ENCODE peak calls at places on chromosomes 16 and 17, in seven cellular contexts. One of them, this sample, is unnamed.

GRCh38 chr17:43314582-43314981 is 80.8 kb upstream of the RNU2-1 start:
- DNase-seq in activated CD8-positive, alpha-beta T cell treated with anti-CD3 and anti-CD28 coated beads for 36 hours: no peak
- DNase-seq in activated CD4-positive, alpha-beta memory T cell treated with anti-CD3 and anti-CD28 coated beads, Interleukin-2, amount 10 ng/mL, durations not matched to agents 7 days and 5 days: no peak
- DNase-seq in H54: no peak
- DNase-seq in stimulated activated CD8-positive, alpha-beta memory T cell treated with anti-CD3 and anti-CD28 coated beads, Interleukin-4, amount 100 ng/mL, for 4 hours: no peak
- DNase-seq in ELF-1: no peak
- DNase-seq in type B pancreatic cell: no peak
- DNase-seq in this sample: peak; percentile 24

GRCh38 chr17:40563371-40564052 is 1.8 kb downstream of the CCR7 start:
- DNase-seq in activated CD8-positive, alpha-beta T cell treated with anti-CD3 and anti-CD28 coated beads for 36 hours: peak; percentile 73
- DNase-seq in activated CD4-positive, alpha-beta memory T cell treated with anti-CD3 and anti-CD28 coated beads, Interleukin-2, amount 10 ng/mL, durations not matched to agents 7 days and 5 days: peak; percentile 55
- DNase-seq in H54: no peak
- DNase-seq in stimulated activated CD8-positive, alpha-beta memory T cell treated with anti-CD3 and anti-CD28 coated beads, Interleukin-4, amount 100 ng/mL, for 4 hours: no peak
- DNase-seq in ELF-1: no peak
- DNase-seq in type B pancreatic cell: no peak
- DNase-seq in this sample: no peak

GRCh38 chr16:8572063-8572918 is 18.0 kb downstream of the TMEM114 start:
- DNase-seq in activated CD8-positive, alpha-beta T cell treated with anti-CD3 and anti-CD28 coated beads for 36 hours: no peak
- DNase-seq in activated CD4-positive, alpha-beta memory T cell treated with anti-CD3 and anti-CD28 coated beads, Interleukin-2, amount 10 ng/mL, durations not matched to agents 7 days and 5 days: no peak
- DNase-seq in H54: no peak
- DNase-seq in stimulated activated CD8-positive, alpha-beta memory T cell treated with anti-CD3 and anti-CD28 coated beads, Interleukin-4, amount 100 ng/mL, for 4 hours: no peak
- DNase-seq in ELF-1: no peak
- DNase-seq in type B pancreatic cell: no peak
- DNase-seq in this sample: no peak

GRCh38 chr16:307691-308312 is 24.8 kb downstream of the PDIA2 start:
- DNase-seq in activated CD8-positive, alpha-beta T cell treated with anti-CD3 and anti-CD28 coated beads for 36 hours: peak; percentile 35
- DNase-seq in activated CD4-positive, alpha-beta memory T cell treated with anti-CD3 and anti-CD28 coated beads, Interleukin-2, amount 10 ng/mL, durations not matched to agents 7 days and 5 days: no peak
- DNase-seq in H54: no peak
- DNase-seq in stimulated activated CD8-positive, alpha-beta memory T cell treated with anti-CD3 and anti-CD28 coated beads, Interleukin-4, amount 100 ng/mL, for 4 hours: no peak
- DNase-seq in ELF-1: no peak
- DNase-seq in type B pancreatic cell: no peak
- DNase-seq in this sample: no peak

GRCh38 chr17:50107790-50108414 is 12.8 kb downstream of the PDK2 start:
- DNase-seq in activated CD8-positive, alpha-beta T cell treated with anti-CD3 and anti-CD28 coated beads for 36 hours: no peak
- DNase-seq in activated CD4-positive, alpha-beta memory T cell treated with anti-CD3 and anti-CD28 coated beads, Interleukin-2, amount 10 ng/mL, durations not matched to agents 7 days and 5 days: no peak
- DNase-seq in H54: peak; percentile 97
- DNase-seq in stimulated activated CD8-positive, alpha-beta memory T cell treated with anti-CD3 and anti-CD28 coated beads, Interleukin-4, amount 100 ng/mL, for 4 hours: no peak
- DNase-seq in ELF-1: no peak
- DNase-seq in type B pancreatic cell: no peak
- DNase-seq in this sample: no peak

GRCh38 chr17:61338874-61339478 is 60.7 kb upstream of the TBX2 start:
- DNase-seq in activated CD8-positive, alpha-beta T cell treated with anti-CD3 and anti-CD28 coated beads for 36 hours: no peak
- DNase-seq in activated CD4-positive, alpha-beta memory T cell treated with anti-CD3 and anti-CD28 coated beads, Interleukin-2, amount 10 ng/mL, durations not matched to agents 7 days and 5 days: no peak
- DNase-seq in H54: no peak
- DNase-seq in stimulated activated CD8-positive, alpha-beta memory T cell treated with anti-CD3 and anti-CD28 coated beads, Interleukin-4, amount 100 ng/mL, for 4 hours: no peak
- DNase-seq in ELF-1: no peak
- DNase-seq in type B pancreatic cell: no peak
- DNase-seq in this sample: no peak

GRCh38 chr17:15340966-15341365 is 431 bp downstream of the TEKT3 start:
- DNase-seq in activated CD8-positive, alpha-beta T cell treated with anti-CD3 and anti-CD28 coated beads for 36 hours: no peak
- DNase-seq in activated CD4-positive, alpha-beta memory T cell treated with anti-CD3 and anti-CD28 coated beads, Interleukin-2, amount 10 ng/mL, durations not matched to agents 7 days and 5 days: no peak
- DNase-seq in H54: no peak
- DNase-seq in stimulated activated CD8-positive, alpha-beta memory T cell treated with anti-CD3 and anti-CD28 coated beads, Interleukin-4, amount 100 ng/mL, for 4 hours: no peak
- DNase-seq in ELF-1: peak; percentile 52
- DNase-seq in type B pancreatic cell: no peak
- DNase-seq in this sample: no peak

GRCh38 chr16:31113420-31114124 is 3.9 kb upstream of the KAT8 start:
- DNase-seq in activated CD8-positive, alpha-beta T cell treated with anti-CD3 and anti-CD28 coated beads for 36 hours: no peak
- DNase-seq in activated CD4-positive, alpha-beta memory T cell treated with anti-CD3 and anti-CD28 coated beads, Interleukin-2, amount 10 ng/mL, durations not matched to agents 7 days and 5 days: no peak
- DNase-seq in H54: no peak
- DNase-seq in stimulated activated CD8-positive, alpha-beta memory T cell treated with anti-CD3 and anti-CD28 coated beads, Interleukin-4, amount 100 ng/mL, for 4 hours: no peak
- DNase-seq in ELF-1: no peak
- DNase-seq in type B pancreatic cell: no peak
- DNase-seq in this sample: no peak

GRCh38 chr17:50095626-50096037 is 481 bp downstream of the PDK2 start:
- DNase-seq in activated CD8-positive, alpha-beta T cell treated with anti-CD3 and anti-CD28 coated beads for 36 hours: no peak
- DNase-seq in activated CD4-positive, alpha-beta memory T cell treated with anti-CD3 and anti-CD28 coated beads, Interleukin-2, amount 10 ng/mL, durations not matched to agents 7 days and 5 days: no peak
- DNase-seq in H54: no peak
- DNase-seq in stimulated activated CD8-positive, alpha-beta memory T cell treated with anti-CD3 and anti-CD28 coated beads, Interleukin-4, amount 100 ng/mL, for 4 hours: no peak
- DNase-seq in ELF-1: no peak
- DNase-seq in type B pancreatic cell: no peak
- DNase-seq in this sample: peak; percentile 35

GRCh38 chr16:28117168-28117565 is 53.7 kb upstream of the GSG1L start:
- DNase-seq in activated CD8-positive, alpha-beta T cell treated with anti-CD3 and anti-CD28 coated beads for 36 hours: no peak
- DNase-seq in activated CD4-positive, alpha-beta memory T cell treated with anti-CD3 and anti-CD28 coated beads, Interleukin-2, amount 10 ng/mL, durations not matched to agents 7 days and 5 days: no peak
- DNase-seq in H54: no peak
- DNase-seq in stimulated activated CD8-positive, alpha-beta memory T cell treated with anti-CD3 and anti-CD28 coated beads, Interleukin-4, amount 100 ng/mL, for 4 hours: no peak
- DNase-seq in ELF-1: no peak
- DNase-seq in type B pancreatic cell: no peak
- DNase-seq in this sample: no peak

GRCh38 chr16:88353691-88354090 is 29.1 kb upstream of the ZNF469 start:
- DNase-seq in activated CD8-positive, alpha-beta T cell treated with anti-CD3 and anti-CD28 coated beads for 36 hours: no peak
- DNase-seq in activated CD4-positive, alpha-beta memory T cell treated with anti-CD3 and anti-CD28 coated beads, Interleukin-2, amount 10 ng/mL, durations not matched to agents 7 days and 5 days: no peak
- DNase-seq in H54: no peak
- DNase-seq in stimulated activated CD8-positive, alpha-beta memory T cell treated with anti-CD3 and anti-CD28 coated beads, Interleukin-4, amount 100 ng/mL, for 4 hours: no peak
- DNase-seq in ELF-1: no peak
- DNase-seq in type B pancreatic cell: no peak
- DNase-seq in this sample: no peak

GRCh38 chr17:49438885-49439284 is 24.2 kb upstream of the PHB1 start:
- DNase-seq in activated CD8-positive, alpha-beta T cell treated with anti-CD3 and anti-CD28 coated beads for 36 hours: no peak
- DNase-seq in activated CD4-positive, alpha-beta memory T cell treated with anti-CD3 and anti-CD28 coated beads, Interleukin-2, amount 10 ng/mL, durations not matched to agents 7 days and 5 days: no peak
- DNase-seq in H54: no peak
- DNase-seq in stimulated activated CD8-positive, alpha-beta memory T cell treated with anti-CD3 and anti-CD28 coated beads, Interleukin-4, amount 100 ng/mL, for 4 hours: no peak
- DNase-seq in ELF-1: peak; percentile 31
- DNase-seq in type B pancreatic cell: no peak
- DNase-seq in this sample: peak; percentile 89

GRCh38 chr17:50027639-50028206 is 28.2 kb upstream of the ITGA3 start:
- DNase-seq in activated CD8-positive, alpha-beta T cell treated with anti-CD3 and anti-CD28 coated beads for 36 hours: peak; percentile 28
- DNase-seq in activated CD4-positive, alpha-beta memory T cell treated with anti-CD3 and anti-CD28 coated beads, Interleukin-2, amount 10 ng/mL, durations not matched to agents 7 days and 5 days: no peak
- DNase-seq in H54: peak; percentile 91
- DNase-seq in stimulated activated CD8-positive, alpha-beta memory T cell treated with anti-CD3 and anti-CD28 coated beads, Interleukin-4, amount 100 ng/mL, for 4 hours: no peak
- DNase-seq in ELF-1: peak; percentile 61
- DNase-seq in type B pancreatic cell: no peak
- DNase-seq in this sample: no peak

GRCh38 chr17:73770115-73770848 is 126.0 kb upstream of the SDK2 start:
- DNase-seq in activated CD8-positive, alpha-beta T cell treated with anti-CD3 and anti-CD28 coated beads for 36 hours: no peak
- DNase-seq in activated CD4-positive, alpha-beta memory T cell treated with anti-CD3 and anti-CD28 coated beads, Interleukin-2, amount 10 ng/mL, durations not matched to agents 7 days and 5 days: no peak
- DNase-seq in H54: peak; percentile 78
- DNase-seq in stimulated activated CD8-positive, alpha-beta memory T cell treated with anti-CD3 and anti-CD28 coated beads, Interleukin-4, amount 100 ng/mL, for 4 hours: no peak
- DNase-seq in ELF-1: no peak
- DNase-seq in type B pancreatic cell: no peak
- DNase-seq in this sample: no peak

GRCh38 chr17:17576772-17577234 is 14.7 kb downstream of the PEMT start:
- DNase-seq in activated CD8-positive, alpha-beta T cell treated with anti-CD3 and anti-CD28 coated beads for 36 hours: no peak
- DNase-seq in activated CD4-positive, alpha-beta memory T cell treated with anti-CD3 and anti-CD28 coated beads, Interleukin-2, amount 10 ng/mL, durations not matched to agents 7 days and 5 days: no peak
- DNase-seq in H54: no peak
- DNase-seq in stimulated activated CD8-positive, alpha-beta memory T cell treated with anti-CD3 and anti-CD28 coated beads, Interleukin-4, amount 100 ng/mL, for 4 hours: no peak
- DNase-seq in ELF-1: peak; percentile 65
- DNase-seq in type B pancreatic cell: no peak
- DNase-seq in this sample: no peak

GRCh38 chr17:64354824-64355535 is 35.7 kb downstream of the PECAM1 start:
- DNase-seq in activated CD8-positive, alpha-beta T cell treated with anti-CD3 and anti-CD28 coated beads for 36 hours: no peak
- DNase-seq in activated CD4-positive, alpha-beta memory T cell treated with anti-CD3 and anti-CD28 coated beads, Interleukin-2, amount 10 ng/mL, durations not matched to agents 7 days and 5 days: no peak
- DNase-seq in H54: no peak
- DNase-seq in stimulated activated CD8-positive, alpha-beta memory T cell treated with anti-CD3 and anti-CD28 coated beads, Interleukin-4, amount 100 ng/mL, for 4 hours: no peak
- DNase-seq in ELF-1: no peak
- DNase-seq in type B pancreatic cell: no peak
- DNase-seq in this sample: no peak

GRCh38 chr17:48722201-48722907 is at the start of gene PRAC1:
- DNase-seq in activated CD8-positive, alpha-beta T cell treated with anti-CD3 and anti-CD28 coated beads for 36 hours: peak; percentile 27
- DNase-seq in activated CD4-positive, alpha-beta memory T cell treated with anti-CD3 and anti-CD28 coated beads, Interleukin-2, amount 10 ng/mL, durations not matched to agents 7 days and 5 days: no peak
- DNase-seq in H54: no peak
- DNase-seq in stimulated activated CD8-positive, alpha-beta memory T cell treated with anti-CD3 and anti-CD28 coated beads, Interleukin-4, amount 100 ng/mL, for 4 hours: no peak
- DNase-seq in ELF-1: no peak
- DNase-seq in type B pancreatic cell: no peak
- DNase-seq in this sample: no peak

GRCh38 chr17:18937981-18938691 is 13.8 kb upstream of the SLC5A10 start:
- DNase-seq in activated CD8-positive, alpha-beta T cell treated with anti-CD3 and anti-CD28 coated beads for 36 hours: no peak
- DNase-seq in activated CD4-positive, alpha-beta memory T cell treated with anti-CD3 and anti-CD28 coated beads, Interleukin-2, amount 10 ng/mL, durations not matched to agents 7 days and 5 days: no peak
- DNase-seq in H54: no peak
- DNase-seq in stimulated activated CD8-positive, alpha-beta memory T cell treated with anti-CD3 and anti-CD28 coated beads, Interleukin-4, amount 100 ng/mL, for 4 hours: no peak
- DNase-seq in ELF-1: no peak
- DNase-seq in type B pancreatic cell: no peak
- DNase-seq in this sample: no peak

GRCh38 chr17:75433223-75433622 is 23.2 kb upstream of the TMEM94 start:
- DNase-seq in activated CD8-positive, alpha-beta T cell treated with anti-CD3 and anti-CD28 coated beads for 36 hours: no peak
- DNase-seq in activated CD4-positive, alpha-beta memory T cell treated with anti-CD3 and anti-CD28 coated beads, Interleukin-2, amount 10 ng/mL, durations not matched to agents 7 days and 5 days: no peak
- DNase-seq in H54: no peak
- DNase-seq in stimulated activated CD8-positive, alpha-beta memory T cell treated with anti-CD3 and anti-CD28 coated beads, Interleukin-4, amount 100 ng/mL, for 4 hours: no peak
- DNase-seq in ELF-1: no peak
- DNase-seq in type B pancreatic cell: no peak
- DNase-seq in this sample: no peak

GRCh38 chr17:31431795-31432658 is 40.6 kb downstream of the RAB11FIP4 start:
- DNase-seq in activated CD8-positive, alpha-beta T cell treated with anti-CD3 and anti-CD28 coated beads for 36 hours: no peak
- DNase-seq in activated CD4-positive, alpha-beta memory T cell treated with anti-CD3 and anti-CD28 coated beads, Interleukin-2, amount 10 ng/mL, durations not matched to agents 7 days and 5 days: no peak
- DNase-seq in H54: no peak
- DNase-seq in stimulated activated CD8-positive, alpha-beta memory T cell treated with anti-CD3 and anti-CD28 coated beads, Interleukin-4, amount 100 ng/mL, for 4 hours: no peak
- DNase-seq in ELF-1: peak; percentile 95
- DNase-seq in type B pancreatic cell: no peak
- DNase-seq in this sample: no peak

GRCh38 chr17:75044716-75045115 is 2.1 kb downstream of the ATP5PD start:
- DNase-seq in activated CD8-positive, alpha-beta T cell treated with anti-CD3 and anti-CD28 coated beads for 36 hours: no peak
- DNase-seq in activated CD4-positive, alpha-beta memory T cell treated with anti-CD3 and anti-CD28 coated beads, Interleukin-2, amount 10 ng/mL, durations not matched to agents 7 days and 5 days: no peak
- DNase-seq in H54: no peak
- DNase-seq in stimulated activated CD8-positive, alpha-beta memory T cell treated with anti-CD3 and anti-CD28 coated beads, Interleukin-4, amount 100 ng/mL, for 4 hours: no peak
- DNase-seq in ELF-1: peak; percentile 45
- DNase-seq in type B pancreatic cell: no peak
- DNase-seq in this sample: no peak

GRCh38 chr16:85166281-85166680 is 54.0 kb upstream of the CIBAR2 start:
- DNase-seq in activated CD8-positive, alpha-beta T cell treated with anti-CD3 and anti-CD28 coated beads for 36 hours: no peak
- DNase-seq in activated CD4-positive, alpha-beta memory T cell treated with anti-CD3 and anti-CD28 coated beads, Interleukin-2, amount 10 ng/mL, durations not matched to agents 7 days and 5 days: no peak
- DNase-seq in H54: peak; percentile 42
- DNase-seq in stimulated activated CD8-positive, alpha-beta memory T cell treated with anti-CD3 and anti-CD28 coated beads, Interleukin-4, amount 100 ng/mL, for 4 hours: no peak
- DNase-seq in ELF-1: no peak
- DNase-seq in type B pancreatic cell: no peak
- DNase-seq in this sample: no peak

GRCh38 chr17:66951605-66951953 is 12.9 kb upstream of the CACNG4 start:
- DNase-seq in activated CD8-positive, alpha-beta T cell treated with anti-CD3 and anti-CD28 coated beads for 36 hours: no peak
- DNase-seq in activated CD4-positive, alpha-beta memory T cell treated with anti-CD3 and anti-CD28 coated beads, Interleukin-2, amount 10 ng/mL, durations not matched to agents 7 days and 5 days: no peak
- DNase-seq in H54: no peak
- DNase-seq in stimulated activated CD8-positive, alpha-beta memory T cell treated with anti-CD3 and anti-CD28 coated beads, Interleukin-4, amount 100 ng/mL, for 4 hours: no peak
- DNase-seq in ELF-1: peak; percentile 84
- DNase-seq in type B pancreatic cell: no peak
- DNase-seq in this sample: no peak

GRCh38 chr16:66832190-66832589 is 1.4 kb upstream of the NAE1 start:
- DNase-seq in activated CD8-positive, alpha-beta T cell treated with anti-CD3 and anti-CD28 coated beads for 36 hours: no peak
- DNase-seq in activated CD4-positive, alpha-beta memory T cell treated with anti-CD3 and anti-CD28 coated beads, Interleukin-2, amount 10 ng/mL, durations not matched to agents 7 days and 5 days: no peak
- DNase-seq in H54: no peak
- DNase-seq in stimulated activated CD8-positive, alpha-beta memory T cell treated with anti-CD3 and anti-CD28 coated beads, Interleukin-4, amount 100 ng/mL, for 4 hours: no peak
- DNase-seq in ELF-1: no peak
- DNase-seq in type B pancreatic cell: no peak
- DNase-seq in this sample: no peak

GRCh38 chr16:30700491-30700890 is 1.5 kb downstream of the SRCAP start:
- DNase-seq in activated CD8-positive, alpha-beta T cell treated with anti-CD3 and anti-CD28 coated beads for 36 hours: no peak
- DNase-seq in activated CD4-positive, alpha-beta memory T cell treated with anti-CD3 and anti-CD28 coated beads, Interleukin-2, amount 10 ng/mL, durations not matched to agents 7 days and 5 days: no peak
- DNase-seq in H54: no peak
- DNase-seq in stimulated activated CD8-positive, alpha-beta memory T cell treated with anti-CD3 and anti-CD28 coated beads, Interleukin-4, amount 100 ng/mL, for 4 hours: no peak
- DNase-seq in ELF-1: peak; percentile 71
- DNase-seq in type B pancreatic cell: no peak
- DNase-seq in this sample: no peak

GRCh38 chr16:81671738-81672597 is 107.1 kb upstream of the PLCG2 start:
- DNase-seq in activated CD8-positive, alpha-beta T cell treated with anti-CD3 and anti-CD28 coated beads for 36 hours: no peak
- DNase-seq in activated CD4-positive, alpha-beta memory T cell treated with anti-CD3 and anti-CD28 coated beads, Interleukin-2, amount 10 ng/mL, durations not matched to agents 7 days and 5 days: no peak
- DNase-seq in H54: no peak
- DNase-seq in stimulated activated CD8-positive, alpha-beta memory T cell treated with anti-CD3 and anti-CD28 coated beads, Interleukin-4, amount 100 ng/mL, for 4 hours: no peak
- DNase-seq in ELF-1: no peak
- DNase-seq in type B pancreatic cell: no peak
- DNase-seq in this sample: no peak

GRCh38 chr17:44218344-44219125 is 940 bp downstream of the UBTF start:
- DNase-seq in activated CD8-positive, alpha-beta T cell treated with anti-CD3 and anti-CD28 coated beads for 36 hours: peak; percentile 86
- DNase-seq in activated CD4-positive, alpha-beta memory T cell treated with anti-CD3 and anti-CD28 coated beads, Interleukin-2, amount 10 ng/mL, durations not matched to agents 7 days and 5 days: peak; percentile 89
- DNase-seq in H54: peak; percentile 79
- DNase-seq in stimulated activated CD8-positive, alpha-beta memory T cell treated with anti-CD3 and anti-CD28 coated beads, Interleukin-4, amount 100 ng/mL, for 4 hours: peak; percentile 60
- DNase-seq in ELF-1: peak; percentile 90
- DNase-seq in type B pancreatic cell: peak; percentile 90
- DNase-seq in this sample: peak; percentile 94

GRCh38 chr17:50539762-50540440 is 7.1 kb upstream of the SPATA20 start:
- DNase-seq in activated CD8-positive, alpha-beta T cell treated with anti-CD3 and anti-CD28 coated beads for 36 hours: no peak
- DNase-seq in activated CD4-positive, alpha-beta memory T cell treated with anti-CD3 and anti-CD28 coated beads, Interleukin-2, amount 10 ng/mL, durations not matched to agents 7 days and 5 days: no peak
- DNase-seq in H54: no peak
- DNase-seq in stimulated activated CD8-positive, alpha-beta memory T cell treated with anti-CD3 and anti-CD28 coated beads, Interleukin-4, amount 100 ng/mL, for 4 hours: no peak
- DNase-seq in ELF-1: peak; percentile 37
- DNase-seq in type B pancreatic cell: no peak
- DNase-seq in this sample: no peak

GRCh38 chr16:9306753-9307152 is 215.3 kb downstream of the HAPSTR1 start:
- DNase-seq in activated CD8-positive, alpha-beta T cell treated with anti-CD3 and anti-CD28 coated beads for 36 hours: no peak
- DNase-seq in activated CD4-positive, alpha-beta memory T cell treated with anti-CD3 and anti-CD28 coated beads, Interleukin-2, amount 10 ng/mL, durations not matched to agents 7 days and 5 days: no peak
- DNase-seq in H54: no peak
- DNase-seq in stimulated activated CD8-positive, alpha-beta memory T cell treated with anti-CD3 and anti-CD28 coated beads, Interleukin-4, amount 100 ng/mL, for 4 hours: no peak
- DNase-seq in ELF-1: no peak
- DNase-seq in type B pancreatic cell: no peak
- DNase-seq in this sample: no peak